ENCODE peak calls at places on chromosomes 4 and X, in nine cellular contexts. One of them, this sample, is unnamed.

GRCh38 chrX:48511561-48511960 is 2.8 kb downstream of the PORCN start:
- DNase-seq in SK-N-MC: no peak
- DNase-seq in right lobe of liver: no peak
- DNase-seq in mammary epithelial cell: no peak
- DNase-seq in cardiac muscle cell: no peak
- DNase-seq in dorsolateral prefrontal cortex: no peak
- DNase-seq in lung: no peak
- DNase-seq in SK-N-SH: peak
- DNase-seq in CD4-positive, alpha-beta memory T cell: no peak
- DNase-seq in this sample: no peak

GRCh38 chr4:122914292-122914904 is 8.0 kb downstream of the NUDT6 start:
- DNase-seq in SK-N-MC: peak
- DNase-seq in right lobe of liver: no peak
- DNase-seq in mammary epithelial cell: peak
- DNase-seq in cardiac muscle cell: peak
- DNase-seq in dorsolateral prefrontal cortex: no peak
- DNase-seq in lung: no peak
- DNase-seq in SK-N-SH: peak
- DNase-seq in CD4-positive, alpha-beta memory T cell: peak
- DNase-seq in this sample: no peak

GRCh38 chrX:9794495-9794894 is 8.3 kb downstream of the SHROOM2 start:
- DNase-seq in SK-N-MC: no peak
- DNase-seq in right lobe of liver: no peak
- DNase-seq in mammary epithelial cell: no peak
- DNase-seq in cardiac muscle cell: no peak
- DNase-seq in dorsolateral prefrontal cortex: no peak
- DNase-seq in lung: no peak
- DNase-seq in SK-N-SH: no peak
- DNase-seq in CD4-positive, alpha-beta memory T cell: no peak
- DNase-seq in this sample: no peak

GRCh38 chr4:30833206-30833605 is 113.0 kb downstream of the PCDH7 start:
- DNase-seq in SK-N-MC: no peak
- DNase-seq in right lobe of liver: no peak
- DNase-seq in mammary epithelial cell: no peak
- DNase-seq in cardiac muscle cell: no peak
- DNase-seq in dorsolateral prefrontal cortex: no peak
- DNase-seq in lung: no peak
- DNase-seq in SK-N-SH: no peak
- DNase-seq in CD4-positive, alpha-beta memory T cell: no peak
- DNase-seq in this sample: no peak

GRCh38 chr4:141609243-141609642 is 27.1 kb upstream of the IL15 start:
- DNase-seq in SK-N-MC: no peak
- DNase-seq in right lobe of liver: peak
- DNase-seq in mammary epithelial cell: peak
- DNase-seq in cardiac muscle cell: peak
- DNase-seq in dorsolateral prefrontal cortex: no peak
- DNase-seq in lung: peak
- DNase-seq in SK-N-SH: no peak
- DNase-seq in CD4-positive, alpha-beta memory T cell: no peak
- DNase-seq in this sample: no peak

GRCh38 chr4:4430492-4431195 is 43.7 kb downstream of the NSG1 start:
- DNase-seq in SK-N-MC: peak
- DNase-seq in right lobe of liver: no peak
- DNase-seq in mammary epithelial cell: peak
- DNase-seq in cardiac muscle cell: peak
- DNase-seq in dorsolateral prefrontal cortex: no peak
- DNase-seq in lung: no peak
- DNase-seq in SK-N-SH: peak
- DNase-seq in CD4-positive, alpha-beta memory T cell: peak
- DNase-seq in this sample: peak

GRCh38 chrX:138791551-138791950 is 80.0 kb upstream of the FGF13 start:
- DNase-seq in SK-N-MC: no peak
- DNase-seq in right lobe of liver: no peak
- DNase-seq in mammary epithelial cell: no peak
- DNase-seq in cardiac muscle cell: no peak
- DNase-seq in dorsolateral prefrontal cortex: no peak
- DNase-seq in lung: no peak
- DNase-seq in SK-N-SH: no peak
- DNase-seq in CD4-positive, alpha-beta memory T cell: no peak
- DNase-seq in this sample: no peak

GRCh38 chr4:139878050-139878449 is 212.4 kb downstream of the MGST2 start:
- DNase-seq in SK-N-MC: no peak
- DNase-seq in right lobe of liver: no peak
- DNase-seq in mammary epithelial cell: no peak
- DNase-seq in cardiac muscle cell: no peak
- DNase-seq in dorsolateral prefrontal cortex: no peak
- DNase-seq in lung: no peak
- DNase-seq in SK-N-SH: no peak
- DNase-seq in CD4-positive, alpha-beta memory T cell: no peak
- DNase-seq in this sample: no peak

GRCh38 chr4:108113229-108113628 is 55.5 kb downstream of the LEF1 start:
- DNase-seq in SK-N-MC: no peak
- DNase-seq in right lobe of liver: no peak
- DNase-seq in mammary epithelial cell: no peak
- DNase-seq in cardiac muscle cell: no peak
- DNase-seq in dorsolateral prefrontal cortex: no peak
- DNase-seq in lung: no peak
- DNase-seq in SK-N-SH: no peak
- DNase-seq in CD4-positive, alpha-beta memory T cell: peak
- DNase-seq in this sample: no peak

GRCh38 chr4:55181606-55182005 is 56.2 kb upstream of the KDR start:
- DNase-seq in SK-N-MC: no peak
- DNase-seq in right lobe of liver: no peak
- DNase-seq in mammary epithelial cell: no peak
- DNase-seq in cardiac muscle cell: peak
- DNase-seq in dorsolateral prefrontal cortex: no peak
- DNase-seq in lung: no peak
- DNase-seq in SK-N-SH: no peak
- DNase-seq in CD4-positive, alpha-beta memory T cell: no peak
- DNase-seq in this sample: no peak

GRCh38 chr4:105194328-105195231 is 47.9 kb downstream of the TET2 start:
- DNase-seq in SK-N-MC: no peak
- DNase-seq in right lobe of liver: no peak
- DNase-seq in mammary epithelial cell: peak
- DNase-seq in cardiac muscle cell: no peak
- DNase-seq in dorsolateral prefrontal cortex: no peak
- DNase-seq in lung: no peak
- DNase-seq in SK-N-SH: no peak
- DNase-seq in CD4-positive, alpha-beta memory T cell: no peak
- DNase-seq in this sample: peak

GRCh38 chr4:140617494-140618060 is 48.8 kb upstream of the UCP1 start:
- DNase-seq in SK-N-MC: no peak
- DNase-seq in right lobe of liver: no peak
- DNase-seq in mammary epithelial cell: no peak
- DNase-seq in cardiac muscle cell: peak
- DNase-seq in dorsolateral prefrontal cortex: no peak
- DNase-seq in lung: no peak
- DNase-seq in SK-N-SH: no peak
- DNase-seq in CD4-positive, alpha-beta memory T cell: no peak
- DNase-seq in this sample: no peak

GRCh38 chrX:31199051-31199769 is 127.4 kb upstream of the FTHL17 start:
- DNase-seq in SK-N-MC: no peak
- DNase-seq in right lobe of liver: no peak
- DNase-seq in mammary epithelial cell: peak
- DNase-seq in cardiac muscle cell: peak
- DNase-seq in dorsolateral prefrontal cortex: no peak
- DNase-seq in lung: no peak
- DNase-seq in SK-N-SH: no peak
- DNase-seq in CD4-positive, alpha-beta memory T cell: no peak
- DNase-seq in this sample: peak
- H3K27ac ChIP-seq in SK-N-MC: no peak
- H3K27ac ChIP-seq in right lobe of liver: no peak
- H3K27ac ChIP-seq in mammary epithelial cell: no peak
- H3K27ac ChIP-seq in cardiac muscle cell: no peak
- H3K27ac ChIP-seq in dorsolateral prefrontal cortex: no peak
- H3K27ac ChIP-seq in lung: no peak
- H3K27ac ChIP-seq in SK-N-SH: no peak
- H3K27ac ChIP-seq in CD4-positive, alpha-beta memory T cell: no peak
- H3K27ac ChIP-seq in this sample: no peak

DNA sequence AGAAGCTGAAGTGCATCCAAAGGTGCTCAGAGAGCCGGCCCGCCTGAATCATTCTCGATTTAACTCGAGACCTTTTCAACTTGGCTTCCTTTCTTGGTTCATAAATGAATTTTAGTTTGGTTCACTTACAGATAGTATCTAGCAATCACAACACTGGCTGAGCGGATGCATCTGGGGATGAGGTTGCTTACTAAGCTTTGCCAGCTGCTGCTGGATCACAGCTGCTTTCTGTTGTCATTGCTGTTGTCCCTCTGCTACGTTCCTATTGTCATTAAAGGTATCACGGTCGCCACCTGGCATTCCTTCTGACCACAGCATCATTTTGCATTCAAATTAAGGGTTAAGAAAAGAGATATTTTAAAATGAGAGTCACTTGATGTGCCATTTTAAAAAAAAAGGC is 115.5 kb downstream of the NFKB1 start:
- DNase-seq in SK-N-MC: no peak
- DNase-seq in right lobe of liver: no peak
- DNase-seq in mammary epithelial cell: no peak
- DNase-seq in cardiac muscle cell: no peak
- DNase-seq in dorsolateral prefrontal cortex: no peak
- DNase-seq in lung: no peak
- DNase-seq in SK-N-SH: peak
- DNase-seq in CD4-positive, alpha-beta memory T cell: peak
- DNase-seq in this sample: no peak
- H3K27ac ChIP-seq in SK-N-MC: no peak
- H3K27ac ChIP-seq in right lobe of liver: no peak
- H3K27ac ChIP-seq in mammary epithelial cell: no peak
- H3K27ac ChIP-seq in cardiac muscle cell: no peak
- H3K27ac ChIP-seq in dorsolateral prefrontal cortex: peak
- H3K27ac ChIP-seq in lung: peak
- H3K27ac ChIP-seq in SK-N-SH: no peak
- H3K27ac ChIP-seq in CD4-positive, alpha-beta memory T cell: peak
- H3K27ac ChIP-seq in this sample: no peak

GRCh38 chr4:165404080-165404479 is 25.3 kb downstream of the CPE start:
- DNase-seq in SK-N-MC: no peak
- DNase-seq in right lobe of liver: no peak
- DNase-seq in mammary epithelial cell: no peak
- DNase-seq in cardiac muscle cell: no peak
- DNase-seq in dorsolateral prefrontal cortex: no peak
- DNase-seq in lung: no peak
- DNase-seq in SK-N-SH: no peak
- DNase-seq in CD4-positive, alpha-beta memory T cell: no peak
- DNase-seq in this sample: no peak
- H3K27ac ChIP-seq in SK-N-MC: peak
- H3K27ac ChIP-seq in right lobe of liver: no peak
- H3K27ac ChIP-seq in mammary epithelial cell: no peak
- H3K27ac ChIP-seq in cardiac muscle cell: no peak
- H3K27ac ChIP-seq in dorsolateral prefrontal cortex: no peak
- H3K27ac ChIP-seq in lung: no peak
- H3K27ac ChIP-seq in SK-N-SH: no peak
- H3K27ac ChIP-seq in CD4-positive, alpha-beta memory T cell: no peak
- H3K27ac ChIP-seq in this sample: no peak

GRCh38 chr4:15914291-15914690 is 24.2 kb downstream of the FGFBP1 start:
- DNase-seq in SK-N-MC: no peak
- DNase-seq in right lobe of liver: no peak
- DNase-seq in mammary epithelial cell: peak
- DNase-seq in cardiac muscle cell: no peak
- DNase-seq in dorsolateral prefrontal cortex: no peak
- DNase-seq in lung: no peak
- DNase-seq in SK-N-SH: no peak
- DNase-seq in CD4-positive, alpha-beta memory T cell: no peak
- DNase-seq in this sample: peak

GRCh38 chr4:15912236-15912635 is 26.3 kb downstream of the FGFBP1 start:
- DNase-seq in SK-N-MC: no peak
- DNase-seq in right lobe of liver: no peak
- DNase-seq in mammary epithelial cell: no peak
- DNase-seq in cardiac muscle cell: no peak
- DNase-seq in dorsolateral prefrontal cortex: no peak
- DNase-seq in lung: no peak
- DNase-seq in SK-N-SH: no peak
- DNase-seq in CD4-positive, alpha-beta memory T cell: no peak
- DNase-seq in this sample: peak

GRCh38 chr4:15912961-15913630 is 25.4 kb downstream of the FGFBP1 start:
- DNase-seq in SK-N-MC: no peak
- DNase-seq in right lobe of liver: no peak
- DNase-seq in mammary epithelial cell: no peak
- DNase-seq in cardiac muscle cell: peak
- DNase-seq in dorsolateral prefrontal cortex: no peak
- DNase-seq in lung: no peak
- DNase-seq in SK-N-SH: no peak
- DNase-seq in CD4-positive, alpha-beta memory T cell: no peak
- DNase-seq in this sample: peak

GRCh38 chr4:15914736-15915135 is 23.8 kb downstream of the FGFBP1 start:
- DNase-seq in SK-N-MC: no peak
- DNase-seq in right lobe of liver: no peak
- DNase-seq in mammary epithelial cell: peak
- DNase-seq in cardiac muscle cell: no peak
- DNase-seq in dorsolateral prefrontal cortex: no peak
- DNase-seq in lung: no peak
- DNase-seq in SK-N-SH: no peak
- DNase-seq in CD4-positive, alpha-beta memory T cell: no peak
- DNase-seq in this sample: no peak

DNA sequence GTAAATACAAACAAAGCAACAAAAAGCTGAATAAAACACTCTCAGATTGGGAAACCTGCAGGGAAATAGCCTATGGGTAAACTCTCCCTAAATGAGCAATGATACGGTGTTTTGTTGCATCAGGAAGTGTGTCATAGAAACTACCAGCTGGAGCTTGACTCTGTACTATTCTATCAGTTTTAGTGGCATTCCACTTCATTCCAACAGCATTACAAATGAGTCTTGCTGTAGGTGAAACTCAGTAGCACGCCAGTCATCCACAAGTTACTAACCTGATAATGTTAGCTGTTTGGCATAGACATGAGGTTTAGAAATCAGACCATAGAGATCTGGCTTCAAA is 24.9 kb downstream of the FGFBP1 start:
- DNase-seq in SK-N-MC: no peak
- DNase-seq in right lobe of liver: no peak
- DNase-seq in mammary epithelial cell: peak
- DNase-seq in cardiac muscle cell: peak
- DNase-seq in dorsolateral prefrontal cortex: no peak
- DNase-seq in lung: no peak
- DNase-seq in SK-N-SH: no peak
- DNase-seq in CD4-positive, alpha-beta memory T cell: no peak
- DNase-seq in this sample: peak
- H3K27ac ChIP-seq in SK-N-MC: no peak
- H3K27ac ChIP-seq in right lobe of liver: no peak
- H3K27ac ChIP-seq in mammary epithelial cell: peak
- H3K27ac ChIP-seq in cardiac muscle cell: no peak
- H3K27ac ChIP-seq in dorsolateral prefrontal cortex: no peak
- H3K27ac ChIP-seq in lung: no peak
- H3K27ac ChIP-seq in SK-N-SH: peak
- H3K27ac ChIP-seq in CD4-positive, alpha-beta memory T cell: no peak
- H3K27ac ChIP-seq in this sample: peak